ENCODE peak calls at places on chromosomes 4 and X, in six cellular contexts. One of them, this sample, is unnamed.

GRCh38 chr4:177441061-177441802 is 1.0 kb downstream of the AGA start:
- DNase-seq in A673: peak; percentile 60
- DNase-seq in sigmoid colon: no peak
- DNase-seq in upper lobe of right lung: no peak
- DNase-seq in heart right ventricle: no peak
- DNase-seq in left lung: no peak
- DNase-seq in this sample: no peak

GRCh38 chr4:3478446-3479357 is 15.6 kb downstream of the DOK7 start:
- DNase-seq in A673: no peak
- DNase-seq in sigmoid colon: no peak
- DNase-seq in upper lobe of right lung: no peak
- DNase-seq in heart right ventricle: peak; percentile 8
- DNase-seq in left lung: peak; percentile 72
- DNase-seq in this sample: no peak

GRCh38 chr4:38071801-38072567 is 111.8 kb downstream of the PTTG2 start:
- DNase-seq in A673: peak; percentile 13
- DNase-seq in sigmoid colon: no peak
- DNase-seq in upper lobe of right lung: peak; percentile 69
- DNase-seq in heart right ventricle: peak; percentile 46
- DNase-seq in left lung: no peak
- DNase-seq in this sample: no peak

GRCh38 chr4:103098746-103099421 is 750 bp downstream of the BDH2 start:
- DNase-seq in A673: peak; percentile 24
- DNase-seq in sigmoid colon: no peak
- DNase-seq in upper lobe of right lung: no peak
- DNase-seq in heart right ventricle: no peak
- DNase-seq in left lung: no peak
- DNase-seq in this sample: no peak

GRCh38 chrX:40094041-40094899 is 3.5 kb downstream of the BCOR start:
- DNase-seq in A673: peak; percentile 83
- DNase-seq in sigmoid colon: peak; percentile 81
- DNase-seq in upper lobe of right lung: peak; percentile 69
- DNase-seq in heart right ventricle: peak; percentile 66
- DNase-seq in left lung: peak; percentile 82
- DNase-seq in this sample: peak; percentile 79

GRCh38 chrX:153765138-153766079 is 1.4 kb downstream of the PLXNB3 start:
- DNase-seq in A673: no peak
- DNase-seq in sigmoid colon: peak; percentile 78
- DNase-seq in upper lobe of right lung: peak; percentile 46
- DNase-seq in heart right ventricle: peak; percentile 30
- DNase-seq in left lung: peak; percentile 44
- DNase-seq in this sample: no peak

GRCh38 chrX:112734250-112734649 is 54.5 kb upstream of the LHFPL1 start:
- DNase-seq in A673: no peak
- DNase-seq in sigmoid colon: no peak
- DNase-seq in upper lobe of right lung: no peak
- DNase-seq in heart right ventricle: peak; percentile 4
- DNase-seq in left lung: no peak
- DNase-seq in this sample: no peak

GRCh38 chr4:11070813-11071212 is 357.9 kb downstream of the HS3ST1 start:
- DNase-seq in A673: no peak
- DNase-seq in sigmoid colon: no peak
- DNase-seq in upper lobe of right lung: no peak
- DNase-seq in heart right ventricle: no peak
- DNase-seq in left lung: no peak
- DNase-seq in this sample: no peak

GRCh38 chr4:152735302-152735917 is 44.1 kb downstream of the TIGD4 start:
- DNase-seq in A673: peak; percentile 58
- DNase-seq in sigmoid colon: no peak
- DNase-seq in upper lobe of right lung: no peak
- DNase-seq in heart right ventricle: no peak
- DNase-seq in left lung: no peak
- DNase-seq in this sample: no peak

GRCh38 chrX:154355094-154355775 is 19.2 kb downstream of the FLNA start:
- DNase-seq in A673: no peak
- DNase-seq in sigmoid colon: no peak
- DNase-seq in upper lobe of right lung: peak; percentile 92
- DNase-seq in heart right ventricle: no peak
- DNase-seq in left lung: peak; percentile 86
- DNase-seq in this sample: no peak

GRCh38 chr4:80071643-80072606 is 1.1 kb downstream of the ANTXR2 start:
- DNase-seq in A673: peak; percentile 2
- DNase-seq in sigmoid colon: peak; percentile 78
- DNase-seq in upper lobe of right lung: peak; percentile 74
- DNase-seq in heart right ventricle: peak; percentile 55
- DNase-seq in left lung: peak; percentile 87
- DNase-seq in this sample: peak; percentile 68

GRCh38 chr4:168509786-168510185 is 12.9 kb downstream of the PALLD start:
- DNase-seq in A673: peak; percentile 41
- DNase-seq in sigmoid colon: no peak
- DNase-seq in upper lobe of right lung: no peak
- DNase-seq in heart right ventricle: no peak
- DNase-seq in left lung: no peak
- DNase-seq in this sample: no peak

GRCh38 chr4:185723619-185724150 is 88.3 kb downstream of the SORBS2 start:
- DNase-seq in A673: no peak
- DNase-seq in sigmoid colon: no peak
- DNase-seq in upper lobe of right lung: no peak
- DNase-seq in heart right ventricle: no peak
- DNase-seq in left lung: no peak
- DNase-seq in this sample: no peak

GRCh38 chr4:162727232-162727631 is 439.5 kb downstream of the NAF1 start:
- DNase-seq in A673: peak; percentile 46
- DNase-seq in sigmoid colon: no peak
- DNase-seq in upper lobe of right lung: no peak
- DNase-seq in heart right ventricle: no peak
- DNase-seq in left lung: no peak
- DNase-seq in this sample: no peak

GRCh38 chrX:32687379-32687778 is 524.0 kb downstream of the DMD start:
- DNase-seq in A673: peak; percentile 1
- DNase-seq in sigmoid colon: no peak
- DNase-seq in upper lobe of right lung: no peak
- DNase-seq in heart right ventricle: no peak
- DNase-seq in left lung: no peak
- DNase-seq in this sample: no peak

GRCh38 chr4:164731827-164732474 is 22.0 kb upstream of the SMIM31 start:
- DNase-seq in A673: peak; percentile 85
- DNase-seq in sigmoid colon: no peak
- DNase-seq in upper lobe of right lung: no peak
- DNase-seq in heart right ventricle: peak; percentile 11
- DNase-seq in left lung: no peak
- DNase-seq in this sample: peak; percentile 69

GRCh38 chr4:185950891-185951290 is 118.1 kb upstream of the TLR3 start:
- DNase-seq in A673: no peak
- DNase-seq in sigmoid colon: no peak
- DNase-seq in upper lobe of right lung: no peak
- DNase-seq in heart right ventricle: no peak
- DNase-seq in left lung: no peak
- DNase-seq in this sample: no peak

GRCh38 chrX:38574858-38575257 is 13.5 kb downstream of the TSPAN7 start:
- DNase-seq in A673: no peak
- DNase-seq in sigmoid colon: no peak
- DNase-seq in upper lobe of right lung: no peak
- DNase-seq in heart right ventricle: no peak
- DNase-seq in left lung: no peak
- DNase-seq in this sample: no peak

GRCh38 chrX:45747905-45748304 is 547.2 kb upstream of the DIPK2B start:
- DNase-seq in A673: no peak
- DNase-seq in sigmoid colon: no peak
- DNase-seq in upper lobe of right lung: no peak
- DNase-seq in heart right ventricle: no peak
- DNase-seq in left lung: no peak
- DNase-seq in this sample: no peak

GRCh38 chrX:45743906-45744625 is 543.4 kb upstream of the DIPK2B start:
- DNase-seq in A673: no peak
- DNase-seq in sigmoid colon: no peak
- DNase-seq in upper lobe of right lung: no peak
- DNase-seq in heart right ventricle: no peak
- DNase-seq in left lung: no peak
- DNase-seq in this sample: no peak

GRCh38 chrX:45740291-45740690 is 539.6 kb upstream of the DIPK2B start:
- DNase-seq in A673: no peak
- DNase-seq in sigmoid colon: no peak
- DNase-seq in upper lobe of right lung: no peak
- DNase-seq in heart right ventricle: no peak
- DNase-seq in left lung: no peak
- DNase-seq in this sample: no peak

GRCh38 chrX:45745479-45745878 is 544.8 kb upstream of the DIPK2B start:
- DNase-seq in A673: no peak
- DNase-seq in sigmoid colon: no peak
- DNase-seq in upper lobe of right lung: no peak
- DNase-seq in heart right ventricle: no peak
- DNase-seq in left lung: no peak
- DNase-seq in this sample: no peak

DNA sequence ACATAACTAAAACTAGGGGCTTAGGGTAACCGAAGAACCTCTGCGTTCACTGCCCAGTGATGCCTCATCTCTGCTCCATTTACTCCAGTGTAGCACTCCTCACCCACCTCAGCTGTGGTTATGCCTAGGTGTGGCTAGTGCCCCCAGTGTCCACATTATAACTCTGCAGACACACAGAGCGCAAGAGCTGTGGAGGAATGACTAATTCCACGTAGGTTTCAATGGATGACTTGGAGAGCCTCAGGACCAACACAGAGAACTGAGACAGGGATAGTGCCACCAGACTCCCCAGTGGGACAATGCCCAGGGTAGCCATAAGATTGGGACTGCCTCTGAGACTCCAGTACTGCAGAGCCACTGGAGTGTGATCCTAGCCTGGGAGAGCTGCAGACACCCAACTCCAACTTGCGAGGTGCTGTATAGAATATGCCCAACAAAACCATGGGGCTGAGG is 542.4 kb upstream of the DIPK2B start:
- DNase-seq in A673: peak; percentile 25
- DNase-seq in sigmoid colon: no peak
- DNase-seq in upper lobe of right lung: no peak
- DNase-seq in heart right ventricle: no peak
- DNase-seq in left lung: no peak
- DNase-seq in this sample: no peak
- TF ChIP-seq CTCF in A673: peak; percentile 37
- TF ChIP-seq CTCF in sigmoid colon: no peak
- TF ChIP-seq CTCF in upper lobe of right lung: no peak
- TF ChIP-seq CTCF in heart right ventricle: no peak
- TF ChIP-seq CTCF in left lung: no peak
- TF ChIP-seq CTCF in this sample: no peak

DNA sequence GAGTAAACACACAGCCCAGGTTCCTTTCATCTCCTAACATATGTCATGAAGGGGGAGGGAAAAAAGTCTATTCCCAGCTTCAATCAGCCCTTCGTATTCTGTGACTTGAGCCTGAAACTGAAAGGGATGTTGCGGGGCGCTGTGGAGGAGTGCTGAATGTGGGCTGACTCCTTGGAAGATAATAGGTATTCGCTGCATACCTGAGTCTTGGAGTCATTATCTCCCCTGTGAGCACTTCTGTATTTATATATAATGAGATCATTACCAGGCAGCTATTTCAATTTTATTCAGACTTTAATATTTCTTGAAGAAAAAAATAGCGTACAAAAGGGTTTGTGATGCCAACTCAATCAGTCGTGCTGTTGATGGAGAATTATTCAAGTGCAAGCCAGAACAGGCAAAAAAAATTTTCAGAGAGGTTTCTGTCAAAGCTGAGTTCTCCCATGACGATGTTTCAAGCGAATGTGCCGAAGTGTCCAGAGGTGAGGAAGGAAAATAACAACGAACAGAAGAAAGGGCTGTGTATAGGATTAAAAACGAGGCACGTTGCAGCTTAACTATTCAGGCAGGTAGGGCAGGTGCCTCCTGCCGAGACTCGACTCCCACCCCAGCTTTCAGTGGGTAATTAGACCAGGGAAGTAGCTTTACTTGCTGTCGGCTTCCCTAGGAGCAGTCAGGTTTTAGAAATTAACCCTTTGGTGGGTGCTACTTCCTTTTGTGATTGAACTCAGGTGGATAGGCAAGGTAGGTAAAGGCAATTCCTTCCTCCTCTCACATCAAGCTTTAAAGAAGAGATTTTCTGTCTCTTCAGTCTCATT is 163.7 kb upstream of the NOCT start:
- DNase-seq in A673: no peak
- DNase-seq in sigmoid colon: no peak
- DNase-seq in upper lobe of right lung: no peak
- DNase-seq in heart right ventricle: no peak
- DNase-seq in left lung: no peak
- DNase-seq in this sample: no peak
- TF ChIP-seq CTCF in A673: no peak
- TF ChIP-seq CTCF in sigmoid colon: no peak
- TF ChIP-seq CTCF in upper lobe of right lung: no peak
- TF ChIP-seq CTCF in heart right ventricle: no peak
- TF ChIP-seq CTCF in left lung: no peak
- TF ChIP-seq CTCF in this sample: no peak

DNA sequence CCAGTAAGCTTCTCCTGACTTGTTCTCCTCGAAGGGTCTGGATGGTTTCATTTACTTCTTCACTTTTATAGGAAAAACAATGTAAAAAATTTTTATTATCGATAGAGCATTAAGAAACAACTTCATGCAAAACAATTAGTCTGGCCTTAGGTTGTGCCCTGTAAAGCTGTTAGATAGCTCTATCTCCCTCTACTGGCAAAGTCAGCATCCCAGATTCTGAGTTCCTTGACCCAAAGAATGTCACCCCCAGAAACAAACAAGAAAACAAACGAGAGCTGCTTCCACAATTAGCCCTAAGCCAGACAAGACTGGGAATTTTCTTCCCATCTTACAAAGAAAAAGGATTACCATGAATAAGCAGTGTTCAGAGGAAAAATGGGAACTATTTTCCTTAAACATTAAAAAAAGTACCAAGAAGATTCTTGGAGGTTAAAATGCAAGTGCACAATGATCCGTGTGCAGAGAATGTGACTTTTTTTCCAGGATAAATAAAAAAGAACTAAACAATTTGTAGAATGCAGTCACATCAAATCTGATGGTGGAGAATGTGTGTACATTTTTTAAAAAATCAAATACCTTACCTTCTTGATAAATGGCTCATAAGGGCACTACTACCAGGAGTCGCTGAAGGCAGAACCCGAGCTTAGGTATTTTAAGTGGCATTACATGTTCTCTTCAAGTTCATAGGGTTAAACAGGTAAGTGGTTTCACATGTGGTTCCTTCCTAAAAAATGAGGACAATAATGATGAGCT is 293.2 kb downstream of the FBXO8 start:
- DNase-seq in A673: peak; percentile 79
- DNase-seq in sigmoid colon: no peak
- DNase-seq in upper lobe of right lung: no peak
- DNase-seq in heart right ventricle: no peak
- DNase-seq in left lung: no peak
- DNase-seq in this sample: no peak
- TF ChIP-seq CTCF in A673: peak; percentile 83
- TF ChIP-seq CTCF in sigmoid colon: peak; percentile 57
- TF ChIP-seq CTCF in upper lobe of right lung: peak; percentile 37
- TF ChIP-seq CTCF in heart right ventricle: peak; percentile 59
- TF ChIP-seq CTCF in left lung: peak; percentile 43
- TF ChIP-seq CTCF in this sample: peak; percentile 74

DNA sequence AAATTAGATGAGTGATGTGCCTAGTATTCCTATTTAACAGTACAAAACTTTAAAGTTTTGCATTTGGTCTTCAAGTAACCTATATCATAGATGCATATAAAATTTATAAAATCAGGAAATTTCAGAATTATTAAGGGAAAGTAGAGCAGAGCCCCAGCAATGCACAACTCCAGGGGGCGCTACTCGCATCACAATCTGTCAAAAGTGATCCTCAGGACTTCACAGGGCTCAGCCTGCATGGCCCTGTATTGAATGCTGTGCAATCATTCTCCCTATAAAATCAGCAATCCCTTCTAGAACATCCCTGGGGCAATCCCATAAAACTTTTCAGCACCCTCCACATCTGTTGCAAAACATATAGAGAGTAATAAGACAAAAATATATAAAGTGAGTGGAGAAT is 12.4 kb upstream of the PPARGC1A start:
- DNase-seq in A673: no peak
- DNase-seq in sigmoid colon: no peak
- DNase-seq in upper lobe of right lung: no peak
- DNase-seq in heart right ventricle: no peak
- DNase-seq in left lung: no peak
- DNase-seq in this sample: no peak
- TF ChIP-seq CTCF in A673: no peak
- TF ChIP-seq CTCF in sigmoid colon: no peak
- TF ChIP-seq CTCF in upper lobe of right lung: no peak
- TF ChIP-seq CTCF in heart right ventricle: no peak
- TF ChIP-seq CTCF in left lung: no peak
- TF ChIP-seq CTCF in this sample: peak; percentile 58

This sample was measured in type B pancreatic cell.